ENCODE peak calls at places on chromosomes 6 and 20, in eight cellular contexts. W is GM23248, C is HCT116, D is OCI-LY7, T is neural progenitor cell, B is MM.1S, O is hepatocyte, K is GM23338. Q is an unnamed sample.

GRCh38 chr20:23156170-23156841 is 70.2 kb upstream of the CD93 start:
- DNase-seq in W (peak; percentile 90), C (peak; percentile 78), D (no peak), T (no peak), B (no peak), O (no peak), K (no peak), Q (no peak)

GRCh38 chr20:8291873-8292272 is 159.8 kb downstream of the PLCB1 start:
- DNase-seq in W (peak; percentile 13), C (no peak), D (no peak), T (no peak), B (no peak), O (no peak), K (no peak), Q (no peak)

GRCh38 chr6:21780144-21780543 is 186.6 kb downstream of the SOX4 start:
- DNase-seq in W (no peak), C (no peak), D (no peak), T (no peak), B (no peak), O (no peak), K (no peak), Q (no peak)

GRCh38 chr20:40257763-40258162 is 431.3 kb downstream of the MAFB start:
- DNase-seq in W (no peak), C (no peak), D (no peak), T (no peak), B (no peak), O (no peak), K (no peak), Q (no peak)

GRCh38 chr6:84052204-84052882 is 18.8 kb downstream of the MRAP2 start:
- DNase-seq in W (peak; percentile 80), C (no peak), D (no peak), T (peak; percentile 86), B (no peak), O (peak; percentile 53), K (peak; percentile 89), Q (peak; percentile 52)

GRCh38 chr6:799769-800168 is 106.8 kb upstream of the EXOC2 start:
- DNase-seq in W (no peak), C (no peak), D (no peak), T (no peak), B (no peak), O (no peak), K (no peak), Q (no peak)

GRCh38 chr20:49561256-49561655 is 6.7 kb downstream of the PTGIS start:
- DNase-seq in W (peak; percentile 33), C (no peak), D (no peak), T (no peak), B (no peak), O (no peak), K (no peak), Q (no peak)

GRCh38 chr20:22562620-22563019 is 21.8 kb downstream of the FOXA2 start:
- DNase-seq in W (no peak), C (no peak), D (no peak), T (peak; percentile 81), B (no peak), O (no peak), K (no peak), Q (no peak)

GRCh38 chr6:36544228-36544627 is 3.1 kb downstream of the STK38 start:
- DNase-seq in W (peak; percentile 78), C (no peak), D (no peak), T (no peak), B (no peak), O (no peak), K (no peak), Q (no peak)

GRCh38 chr6:47034421-47034820 is 7.7 kb downstream of the ADGRF1 start:
- DNase-seq in W (no peak), C (no peak), D (no peak), T (no peak), B (no peak), O (no peak), K (no peak), Q (no peak)

GRCh38 chr6:168043848-168044415 is 35.1 kb downstream of the FRMD1 start:
- DNase-seq in W (no peak), C (no peak), D (no peak), T (no peak), B (no peak), O (no peak), K (no peak), Q (no peak)

GRCh38 chr6:44898296-44898930 is 429.7 kb upstream of the RUNX2 start:
- DNase-seq in W (peak; percentile 52), C (no peak), D (no peak), T (no peak), B (no peak), O (no peak), K (no peak), Q (no peak)

GRCh38 chr6:154245542-154245941 is 111.1 kb downstream of the IPCEF1 start:
- DNase-seq in W (no peak), C (no peak), D (no peak), T (peak; percentile 19), B (no peak), O (no peak), K (no peak), Q (no peak)

GRCh38 chr20:8385247-8385646 is 253.2 kb downstream of the PLCB1 start:
- DNase-seq in W (peak; percentile 55), C (no peak), D (peak; percentile 43), T (peak; percentile 74), B (no peak), O (no peak), K (peak; percentile 30), Q (no peak)

GRCh38 chr6:98823428-98823827 is 10.9 kb upstream of the POU3F2 start:
- DNase-seq in W (no peak), C (no peak), D (no peak), T (no peak), B (no peak), O (no peak), K (no peak), Q (no peak)

GRCh38 chr6:140269766-140270165 is 895.3 kb upstream of the CITED2 start:
- DNase-seq in W (peak; percentile 54), C (no peak), D (no peak), T (no peak), B (no peak), O (no peak), K (no peak), Q (no peak)

GRCh38 chr20:43492101-43492500 is 15.4 kb upstream of the L3MBTL1 start:
- DNase-seq in W (no peak), C (no peak), D (no peak), T (no peak), B (no peak), O (no peak), K (no peak), Q (no peak)

GRCh38 chr6:57313711-57314471 is 3.5 kb upstream of the PRIM2 start:
- DNase-seq in W (peak; percentile 99), C (peak; percentile 71), D (no peak), T (no peak), B (no peak), O (peak; percentile 82), K (no peak), Q (no peak)

GRCh38 chr6:148934534-148934933 is 187.7 kb downstream of the UST start:
- DNase-seq in W (peak; percentile 83), C (no peak), D (no peak), T (no peak), B (no peak), O (no peak), K (no peak), Q (no peak)

DNA sequence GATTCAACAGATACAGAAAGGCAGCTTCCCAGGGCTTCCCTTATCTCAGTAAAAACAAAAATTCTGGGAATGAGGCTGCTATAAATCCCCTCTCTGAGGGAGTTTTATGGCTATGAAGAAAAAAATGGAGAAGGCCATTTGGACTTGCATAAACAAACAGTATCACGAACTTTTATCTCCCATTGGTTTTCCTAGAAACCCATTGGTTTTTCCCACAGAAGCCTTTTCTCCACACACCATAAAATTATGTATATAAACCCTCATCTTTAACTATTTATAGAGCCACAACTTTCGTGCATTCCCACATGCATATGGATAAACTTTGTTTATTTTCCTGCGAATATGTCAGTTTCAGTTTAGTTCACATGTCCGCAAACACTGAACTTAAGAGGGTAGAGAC is 36.2 kb upstream of the BTBD3 start:
- DNase-seq in W (no peak), C (no peak), D (no peak), T (no peak), B (no peak), O (no peak), K (no peak), Q (no peak)
- TF ChIP-seq EZH2phosphoT487 in W (no peak), C (no peak), D (no peak), T (no peak), B (no peak), O (no peak), K (no peak), Q (no peak)

DNA sequence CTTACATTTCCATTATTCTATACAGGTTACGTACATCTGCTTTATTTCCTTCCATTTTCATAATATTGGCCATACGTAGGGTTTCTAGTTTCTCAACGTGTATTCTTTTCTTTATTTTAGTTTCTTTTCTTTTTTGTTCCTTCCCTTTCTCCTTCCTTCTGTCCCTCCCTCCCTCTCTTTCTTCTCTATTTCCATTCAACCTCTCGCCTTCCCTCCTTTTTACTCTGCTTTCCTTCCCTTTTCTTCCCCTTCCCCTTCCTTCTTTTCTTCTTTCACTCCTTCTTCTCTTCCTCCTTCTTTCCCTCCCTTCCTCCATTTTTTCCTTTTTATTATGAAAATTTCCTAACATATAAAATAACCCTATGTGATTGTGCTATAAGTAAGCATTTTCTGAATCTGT is 8.7 kb upstream of the HLA-G start:
- DNase-seq in W (no peak), C (no peak), D (no peak), T (no peak), B (no peak), O (no peak), K (no peak), Q (no peak)
- TF ChIP-seq EZH2phosphoT487 in W (no peak), C (no peak), D (no peak), T (no peak), B (no peak), O (no peak), K (no peak), Q (no peak)

DNA sequence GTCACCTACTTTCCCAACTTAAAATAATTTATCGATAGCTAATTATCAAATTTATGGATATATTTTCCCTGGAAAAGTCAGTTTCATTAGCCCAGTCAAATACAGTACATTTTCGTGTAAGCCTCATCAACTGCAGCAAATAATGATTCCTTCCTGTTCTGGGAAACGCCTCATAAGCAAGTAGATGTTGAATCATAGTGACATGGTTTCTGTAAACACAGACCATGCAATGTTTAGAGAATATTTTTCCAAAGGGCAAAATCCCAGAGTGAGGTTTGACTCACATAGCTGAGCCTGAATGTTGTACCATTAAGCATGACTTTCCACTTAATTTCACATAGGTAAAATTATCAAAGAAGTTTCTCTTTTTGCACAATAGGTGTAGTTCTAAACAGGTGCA is 16.7 kb upstream of the VNN1 start:
- DNase-seq in W (peak; percentile 85), C (no peak), D (no peak), T (no peak), B (no peak), O (peak; percentile 53), K (no peak), Q (no peak)
- TF ChIP-seq EZH2phosphoT487 in W (no peak), C (no peak), D (no peak), T (no peak), B (no peak), O (no peak), K (no peak), Q (no peak)

DNA sequence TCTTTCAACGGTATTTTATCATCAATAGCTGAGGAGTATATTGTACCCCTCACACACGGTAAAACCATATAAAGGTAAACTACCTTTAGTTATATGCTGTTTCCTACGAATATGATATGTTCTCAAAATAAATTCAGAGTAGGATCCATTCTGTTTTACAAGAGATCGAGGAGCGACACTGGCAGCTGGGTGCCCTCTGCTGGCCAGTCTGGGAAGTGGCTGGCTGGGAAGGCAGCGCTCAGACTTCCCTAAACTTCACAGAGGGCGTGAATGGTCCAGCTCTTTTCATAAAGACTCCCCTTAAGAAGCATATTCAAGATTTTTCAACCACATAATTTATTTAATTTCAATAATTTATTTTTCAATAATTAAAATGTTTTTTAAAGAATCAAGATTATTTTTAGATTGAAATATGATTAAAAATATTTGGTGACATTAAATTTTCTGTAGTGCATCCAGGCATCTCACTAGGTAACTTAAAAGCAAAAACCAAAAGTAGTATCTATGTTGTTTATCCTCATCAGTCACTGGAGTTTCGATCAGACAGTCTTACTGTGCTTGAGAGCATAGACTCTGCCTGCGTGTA is 187.5 kb upstream of the PDE10A start:
- DNase-seq in W (peak; percentile 68), C (peak; percentile 12), D (peak; percentile 52), T (peak; percentile 68), B (peak; percentile 42), O (peak; percentile 74), K (peak; percentile 68), Q (peak; percentile 82)
- TF ChIP-seq EZH2phosphoT487 in W (no peak), C (no peak), D (no peak), T (no peak), B (no peak), O (no peak), K (no peak), Q (no peak)